ENCODE peak calls at places on chromosome 22, in nine cellular contexts. I is AG04450, J is right lobe of liver, G is dorsolateral prefrontal cortex, S is OCI-LY7, A is uterus, F is HCT116, M is fibroblast of mammary gland, V is choroid plexus epithelial cell. N is an unnamed sample.

GRCh38 chr22:23183107-23183698 is 2.9 kb downstream of the BCR start:
- DNase-seq in G (peak), A (no peak), V (peak), M (peak), F (no peak), S (peak), J (no peak), I (no peak), N (no peak)

GRCh38 chr22:22746963-22747933 is 102.8 kb downstream of the GGTLC2 start:
- DNase-seq in F (no peak), V (no peak), A (no peak), J (no peak), M (no peak), I (no peak), S (peak), G (no peak), N (no peak)

GRCh38 chr22:24400037-24400725 is 27.2 kb upstream of the ADORA2A start:
- DNase-seq in S (no peak), J (no peak), I (no peak), G (no peak), A (no peak), F (no peak), M (no peak), V (no peak), N (no peak)

GRCh38 chr22:33796494-33796893 is 123.8 kb downstream of the LARGE1 start:
- DNase-seq in J (no peak), I (no peak), V (no peak), F (no peak), M (no peak), A (no peak), G (no peak), S (no peak), N (no peak)

GRCh38 chr22:23215294-23216204 is 35.2 kb downstream of the BCR start:
- DNase-seq in I (no peak), M (peak), A (peak), J (no peak), S (no peak), G (no peak), V (no peak), F (no peak), N (no peak)

GRCh38 chr22:49119551-49119952 is 708.1 kb downstream of the BRD1 start:
- DNase-seq in G (no peak), F (no peak), S (no peak), V (no peak), J (no peak), M (no peak), I (no peak), A (no peak), N (no peak)

GRCh38 chr22:49331223-49331815 is 496.4 kb downstream of the BRD1 start:
- DNase-seq in J (peak), G (no peak), V (no peak), S (no peak), F (no peak), M (no peak), A (no peak), I (no peak), N (peak)

GRCh38 chr22:18032455-18033101 is 8.2 kb upstream of the MICAL3 start:
- DNase-seq in J (no peak), F (peak), M (peak), S (no peak), A (peak), V (no peak), I (no peak), G (no peak), N (no peak)

GRCh38 chr22:22342697-22343602 is 98.4 kb downstream of the VPREB1 start:
- DNase-seq in A (no peak), F (peak), S (peak), J (peak), G (no peak), I (no peak), M (peak), V (peak), N (no peak)

GRCh38 chr22:27416553-27417427 is 384.8 kb downstream of the MN1 start:
- DNase-seq in M (peak), J (no peak), I (peak), G (no peak), V (peak), F (no peak), S (no peak), A (no peak), N (no peak)

GRCh38 chr22:18121436-18122253 is 11.0 kb downstream of the TUBA8 start:
- DNase-seq in S (no peak), A (no peak), J (no peak), G (no peak), M (no peak), F (no peak), I (no peak), V (no peak), N (no peak)

GRCh38 chr22:26542831-26543230 is 30.6 kb upstream of the TFIP11 start:
- DNase-seq in G (no peak), J (no peak), M (no peak), F (no peak), V (no peak), S (peak), A (no peak), I (no peak), N (no peak)

GRCh38 chr22:37196539-37197450 is 8.7 kb upstream of the C1QTNF6 start:
- DNase-seq in V (peak), M (peak), S (no peak), F (peak), I (peak), G (no peak), A (peak), J (peak), N (peak)

GRCh38 chr22:17258015-17258827 is 39.0 kb upstream of the ADA2 start:
- DNase-seq in A (peak), I (no peak), V (peak), F (no peak), G (no peak), M (no peak), J (peak), S (peak), N (no peak)

GRCh38 chr22:21766933-21767462 is 31.4 kb upstream of the YPEL1 start:
- DNase-seq in F (no peak), M (no peak), S (peak), G (no peak), A (no peak), I (no peak), J (no peak), V (no peak), N (no peak)

GRCh38 chr22:36914383-36914752 is 940 bp downstream of the CSF2RB start:
- DNase-seq in S (peak), M (no peak), A (no peak), J (peak), I (no peak), V (no peak), F (no peak), G (no peak), N (no peak)

GRCh38 chr22:36331912-36332622 is 55.7 kb downstream of the MYH9 start:
- DNase-seq in F (no peak), V (peak), I (no peak), M (peak), S (peak), G (no peak), J (peak), A (peak), N (no peak)

GRCh38 chr22:32861330-32861729 is 59.8 kb downstream of the TIMP3 start:
- DNase-seq in A (no peak), F (no peak), J (no peak), G (no peak), M (no peak), V (no peak), S (no peak), I (no peak), N (no peak)

GRCh38 chr22:36027960-36028645 is 521 bp downstream of the RBFOX2 start:
- DNase-seq in G (no peak), I (no peak), M (no peak), S (peak), V (no peak), F (no peak), A (peak), J (peak), N (peak)

GRCh38 chr22:27476729-27477128 is 324.8 kb downstream of the MN1 start:
- DNase-seq in I (no peak), A (no peak), J (no peak), F (peak), M (peak), G (no peak), V (peak), S (no peak), N (no peak)

GRCh38 chr22:33404723-33405122 is 346.5 kb upstream of the SYN3 start:
- DNase-seq in V (no peak), I (no peak), M (no peak), G (no peak), A (no peak), S (no peak), J (no peak), F (no peak), N (no peak)

DNA sequence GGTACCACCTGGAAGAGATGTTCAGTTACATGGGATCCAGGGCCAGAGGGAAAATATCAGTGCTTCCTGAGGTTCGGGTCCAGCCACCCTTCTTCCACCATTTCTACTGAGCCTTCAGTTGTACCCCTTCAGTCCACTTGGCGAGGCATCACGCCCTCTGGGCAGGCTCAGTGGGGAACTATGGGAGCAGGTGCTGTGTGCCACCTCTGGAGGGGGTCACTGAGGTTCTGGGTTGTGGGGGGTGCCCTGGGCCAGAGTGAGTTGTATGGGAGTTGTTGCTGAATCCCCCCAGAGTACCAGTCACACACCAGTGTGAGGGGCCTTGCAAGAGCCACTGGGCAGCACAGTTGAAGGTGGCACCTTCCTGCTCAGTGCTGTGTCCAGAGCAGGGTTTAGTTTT is 2.7 kb upstream of the SREBF2 start:
- DNase-seq in J (no peak), V (no peak), M (no peak), S (peak), G (no peak), F (no peak), A (no peak), I (no peak), N (no peak)
- TF ChIP-seq CTCF in J (no peak), V (no peak), M (no peak), S (peak), G (no peak), F (no peak), A (no peak), I (no peak), N (no peak)

GRCh38 chr22:31122532-31123291 is at the start of gene INPP5J:
- DNase-seq in F (peak), I (no peak), G (no peak), M (peak), A (peak), S (no peak), V (peak), J (no peak), N (no peak)
- H3K4me3 ChIP-seq in F (peak), I (peak), G (peak), M (no peak), A (peak), S (no peak), V (peak), J (peak), N (peak)

GRCh38 chr22:19723990-19724827 is 870 bp downstream of the GP1BB start:
- DNase-seq in S (peak), M (peak), J (no peak), G (no peak), A (no peak), F (no peak), V (peak), I (no peak), N (no peak)

GRCh38 chr22:19722175-19722914 is 994 bp upstream of the GP1BB start:
- DNase-seq in I (no peak), F (no peak), J (no peak), S (no peak), A (no peak), G (no peak), M (no peak), V (no peak), N (no peak)

GRCh38 chr22:19724927-19725661 is 1.8 kb downstream of the GP1BB start:
- DNase-seq in M (no peak), F (no peak), G (no peak), A (no peak), V (no peak), I (no peak), J (no peak), S (no peak), N (no peak)

GRCh38 chr22:19722915-19723164 is 499 bp upstream of the GP1BB start:
- DNase-seq in A (no peak), F (no peak), G (no peak), M (no peak), J (no peak), I (no peak), S (no peak), V (no peak), N (no peak)

DNA sequence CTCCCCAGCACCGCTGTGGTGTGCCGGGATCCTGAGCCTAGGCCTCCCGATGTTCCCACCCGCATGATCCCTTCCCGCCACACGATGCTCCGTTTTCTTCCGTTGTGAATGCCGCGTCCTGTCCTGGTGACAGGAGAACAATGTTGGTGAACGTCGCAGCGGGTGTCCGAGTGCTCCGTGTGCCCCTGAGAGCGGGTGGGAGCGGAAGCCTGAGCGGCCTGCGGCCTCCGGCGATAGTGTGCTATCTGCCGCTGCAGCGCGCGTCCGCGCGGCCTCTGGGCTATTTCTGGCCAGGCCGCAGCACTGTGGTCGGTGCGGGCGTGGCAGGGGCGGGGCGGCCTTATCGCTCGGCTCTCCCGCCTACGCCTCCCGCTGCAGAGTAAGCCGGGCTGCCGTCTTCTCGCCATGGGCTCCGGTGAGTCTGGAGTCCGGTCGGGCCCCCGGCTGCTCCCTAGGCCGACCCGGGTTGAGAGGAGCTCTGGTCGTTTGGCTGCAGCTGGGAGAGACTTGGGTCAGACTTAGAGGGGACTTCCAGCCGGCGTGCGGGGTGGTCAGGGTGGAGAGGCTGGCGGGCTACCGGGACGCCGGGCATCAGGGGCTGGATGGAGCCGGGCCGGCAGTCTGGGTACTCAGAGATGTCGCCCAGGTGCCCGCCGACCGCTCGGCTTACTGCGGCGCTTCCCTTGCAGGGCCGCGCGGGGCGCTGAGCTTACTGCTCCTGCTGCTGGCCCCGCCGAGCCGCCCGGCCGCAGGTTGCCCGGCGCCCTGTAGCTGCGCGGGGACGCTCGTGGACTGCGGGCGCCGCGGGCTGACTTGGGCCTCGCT is at the start of gene GP1BB:
- DNase-seq in I (no peak), V (peak), M (no peak), S (no peak), F (no peak), G (no peak), A (no peak), J (no peak), N (no peak)
- TF ChIP-seq CTCF in I (no peak), V (no peak), M (no peak), S (no peak), F (no peak), G (no peak), A (no peak), J (no peak), N (no peak)

GRCh38 chr22:28948404-28948803 is 65.0 kb downstream of the ZNRF3 start:
- DNase-seq in A (no peak), I (no peak), M (no peak), G (no peak), J (no peak), V (no peak), S (no peak), F (no peak), N (no peak)
- H3K4me3 ChIP-seq in A (no peak), I (no peak), M (no peak), G (no peak), J (no peak), V (no peak), S (no peak), F (no peak), N (no peak)

DNA sequence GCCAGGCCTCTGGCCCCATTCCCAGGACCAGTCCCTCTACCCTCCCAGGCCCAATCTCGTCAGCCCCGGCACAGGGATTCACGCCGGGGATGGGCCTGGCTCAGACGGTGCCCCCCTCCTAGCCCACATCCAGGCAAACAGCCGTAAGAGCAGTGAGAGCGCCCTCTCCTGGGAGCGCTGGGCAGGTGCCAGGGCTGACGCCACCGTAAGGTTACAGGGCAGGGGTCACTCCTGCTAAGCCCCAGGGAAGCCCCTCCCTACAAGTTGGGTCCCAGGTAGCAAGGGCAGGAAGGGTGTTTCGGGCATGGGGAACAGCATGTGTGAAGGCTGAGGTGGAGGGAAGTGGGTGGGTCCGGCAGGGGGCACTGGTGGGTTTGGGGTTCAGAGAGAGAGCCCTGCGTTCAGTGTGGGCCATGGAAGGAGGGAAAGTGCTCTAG is 19.2 kb upstream of the PPARA start:
- DNase-seq in I (no peak), V (no peak), F (no peak), M (no peak), S (no peak), A (no peak), G (no peak), J (peak), N (no peak)
- TF ChIP-seq CTCF in I (peak), V (peak), F (peak), M (peak), S (peak), A (no peak), G (peak), J (peak), N (no peak)

DNA sequence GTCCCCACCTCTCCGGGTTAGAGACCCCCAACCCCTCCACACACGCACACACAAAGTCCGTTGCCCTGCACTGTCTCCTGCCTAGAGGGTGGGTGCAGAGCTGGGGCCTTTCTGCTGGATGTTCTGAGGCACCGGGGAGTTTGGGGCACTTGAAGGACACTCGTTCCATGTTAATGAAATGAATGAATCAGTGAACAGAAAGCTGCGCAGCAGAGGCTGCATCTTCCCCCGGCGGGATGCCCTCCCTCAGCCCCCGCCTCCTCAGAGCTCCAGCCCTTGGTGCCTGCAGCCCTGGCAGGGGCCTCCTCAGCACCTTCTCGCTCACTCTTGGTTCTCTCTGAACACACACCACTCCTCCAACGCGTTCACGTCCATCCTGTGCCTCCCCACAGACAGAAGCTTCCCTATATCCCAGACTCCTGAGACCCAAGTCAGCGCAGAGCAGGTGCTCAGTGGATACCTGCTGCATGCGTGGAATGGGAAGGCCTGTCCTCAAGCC is 611.9 kb downstream of the TBC1D22A start:
- DNase-seq in G (peak), V (no peak), A (peak), I (no peak), M (no peak), S (no peak), J (peak), F (no peak), N (no peak)
- H3K4me3 ChIP-seq in G (no peak), V (no peak), A (no peak), I (no peak), M (no peak), S (no peak), J (no peak), F (no peak), N (no peak)

GRCh38 chr22:31495343-31495742 is 993 bp upstream of the SFI1 start:
- DNase-seq in I (no peak), G (no peak), S (peak), M (no peak), F (no peak), J (no peak), V (no peak), A (no peak), N (no peak)

GRCh38 chr22:31497148-31497938 is 1.0 kb downstream of the SFI1 start:
- DNase-seq in F (no peak), A (no peak), G (no peak), J (no peak), M (no peak), V (no peak), S (peak), I (no peak), N (no peak)

GRCh38 chr22:31492151-31492550 is 2.5 kb upstream of the EIF4ENIF1 start:
- DNase-seq in V (no peak), J (no peak), A (no peak), S (no peak), F (no peak), G (no peak), M (no peak), I (no peak), N (no peak)

GRCh38 chr22:31496735-31497146 is 405 bp downstream of the SFI1 start:
- DNase-seq in A (no peak), J (peak), F (no peak), V (no peak), S (peak), G (no peak), M (no peak), I (no peak), N (peak)

GRCh38 chr22:31496007-31496734 is at the start of gene SFI1:
- DNase-seq in S (peak), F (peak), A (peak), V (peak), I (peak), G (peak), M (peak), J (peak), N (peak)
- TF ChIP-seq CTCF in S (peak), F (no peak), A (no peak), V (peak), I (peak), G (peak), M (peak), J (peak), N (no peak)

GRCh38 chr22:39526736-39527171 is 5.8 kb downstream of the RPS19BP1 start:
- DNase-seq in M (no peak), A (no peak), S (peak), I (no peak), V (no peak), G (no peak), F (no peak), J (no peak), N (no peak)

GRCh38 chr22:39528080-39528661 is 4.4 kb downstream of the RPS19BP1 start:
- DNase-seq in I (no peak), J (no peak), S (no peak), F (no peak), M (no peak), A (no peak), V (no peak), G (no peak), N (no peak)

GRCh38 chr22:39528681-39529486 is 3.7 kb downstream of the RPS19BP1 start:
- DNase-seq in V (peak), M (peak), J (peak), F (peak), S (peak), A (peak), I (peak), G (peak), N (peak)

GRCh38 chr22:39525658-39525975 is 5.3 kb downstream of the ATF4 start:
- DNase-seq in M (no peak), F (no peak), I (no peak), V (no peak), J (no peak), A (no peak), G (no peak), S (no peak), N (no peak)

GRCh38 chr22:39527481-39527961 is 5.0 kb downstream of the RPS19BP1 start:
- DNase-seq in A (no peak), S (peak), V (peak), G (no peak), M (no peak), J (peak), I (no peak), F (no peak), N (no peak)
- H3K4me3 ChIP-seq in A (no peak), S (peak), V (no peak), G (no peak), M (no peak), J (no peak), I (no peak), F (no peak), N (no peak)

N was measured in coronary artery.